ENCODE peak calls at places on chromosomes 5 and 9, in eight cellular contexts. One of them, this sample, is unnamed.
A peak's percentile ranks its signal among the peaks of the same experiment; 100 is the strongest.

GRCh38 chr5:172920447-172920849 is 38.8 kb upstream of the RPL26L1 start:
- DNase-seq in NCI-H460: peak; percentile 71
- DNase-seq in transverse colon: no peak
- DNase-seq in esophagus squamous epithelium: no peak
- DNase-seq in trophoblast cell: peak; percentile 42
- DNase-seq in uterus: peak; percentile 88
- DNase-seq in activated T-helper 1 cell treated with anti-CD3 and anti-CD28 coated beads, Interleukin-2, amount 50 U/mL, for 16 hours: no peak
- DNase-seq in SIG-M5: no peak
- DNase-seq in this sample: no peak

GRCh38 chr9:12702160-12702758 is 9.1 kb downstream of the TYRP1 start:
- DNase-seq in transverse colon: peak; percentile 16
- DNase-seq in activated T-helper 1 cell treated with anti-CD3 and anti-CD28 coated beads, Interleukin-2, amount 50 U/mL, for 16 hours: no peak
- DNase-seq in SIG-M5: no peak
- DNase-seq in NCI-H460: peak; percentile 61
- DNase-seq in uterus: peak; percentile 19
- DNase-seq in trophoblast cell: no peak
- DNase-seq in esophagus squamous epithelium: no peak
- DNase-seq in this sample: no peak

GRCh38 chr9:20197976-20198685 is 409.3 kb upstream of the SLC24A2 start:
- DNase-seq in esophagus squamous epithelium: no peak
- DNase-seq in trophoblast cell: peak; percentile 3
- DNase-seq in NCI-H460: no peak
- DNase-seq in SIG-M5: no peak
- DNase-seq in uterus: no peak
- DNase-seq in activated T-helper 1 cell treated with anti-CD3 and anti-CD28 coated beads, Interleukin-2, amount 50 U/mL, for 16 hours: no peak
- DNase-seq in transverse colon: peak; percentile 65
- DNase-seq in this sample: no peak

GRCh38 chr5:302951-303350 is 18.6 kb upstream of the AHRR start:
- DNase-seq in activated T-helper 1 cell treated with anti-CD3 and anti-CD28 coated beads, Interleukin-2, amount 50 U/mL, for 16 hours: no peak
- DNase-seq in trophoblast cell: no peak
- DNase-seq in SIG-M5: no peak
- DNase-seq in transverse colon: no peak
- DNase-seq in uterus: no peak
- DNase-seq in NCI-H460: no peak
- DNase-seq in esophagus squamous epithelium: no peak
- DNase-seq in this sample: no peak

GRCh38 chr9:37035472-37036236 is 1.6 kb upstream of the PAX5 start:
- DNase-seq in SIG-M5: no peak
- DNase-seq in esophagus squamous epithelium: no peak
- DNase-seq in activated T-helper 1 cell treated with anti-CD3 and anti-CD28 coated beads, Interleukin-2, amount 50 U/mL, for 16 hours: no peak
- DNase-seq in transverse colon: no peak
- DNase-seq in NCI-H460: no peak
- DNase-seq in uterus: no peak
- DNase-seq in trophoblast cell: no peak
- DNase-seq in this sample: no peak

GRCh38 chr9:136668983-136669790 is 6.5 kb downstream of the EGFL7 start:
- DNase-seq in trophoblast cell: no peak
- DNase-seq in esophagus squamous epithelium: no peak
- DNase-seq in activated T-helper 1 cell treated with anti-CD3 and anti-CD28 coated beads, Interleukin-2, amount 50 U/mL, for 16 hours: no peak
- DNase-seq in NCI-H460: peak; percentile 19
- DNase-seq in transverse colon: no peak
- DNase-seq in uterus: no peak
- DNase-seq in SIG-M5: no peak
- DNase-seq in this sample: no peak

GRCh38 chr5:81785311-81785710 is 34.4 kb upstream of the SSBP2 start:
- DNase-seq in activated T-helper 1 cell treated with anti-CD3 and anti-CD28 coated beads, Interleukin-2, amount 50 U/mL, for 16 hours: no peak
- DNase-seq in NCI-H460: no peak
- DNase-seq in esophagus squamous epithelium: no peak
- DNase-seq in SIG-M5: no peak
- DNase-seq in trophoblast cell: no peak
- DNase-seq in transverse colon: no peak
- DNase-seq in uterus: no peak
- DNase-seq in this sample: peak; percentile 67

GRCh38 chr9:136823136-136824046 is 15.6 kb downstream of the RABL6 start:
- DNase-seq in activated T-helper 1 cell treated with anti-CD3 and anti-CD28 coated beads, Interleukin-2, amount 50 U/mL, for 16 hours: no peak
- DNase-seq in trophoblast cell: no peak
- DNase-seq in esophagus squamous epithelium: no peak
- DNase-seq in uterus: no peak
- DNase-seq in NCI-H460: no peak
- DNase-seq in transverse colon: no peak
- DNase-seq in SIG-M5: no peak
- DNase-seq in this sample: no peak

GRCh38 chr9:110083866-110084265 is 124.1 kb downstream of the C9orf152 start:
- DNase-seq in activated T-helper 1 cell treated with anti-CD3 and anti-CD28 coated beads, Interleukin-2, amount 50 U/mL, for 16 hours: no peak
- DNase-seq in trophoblast cell: peak; percentile 71
- DNase-seq in esophagus squamous epithelium: no peak
- DNase-seq in SIG-M5: no peak
- DNase-seq in uterus: no peak
- DNase-seq in NCI-H460: no peak
- DNase-seq in transverse colon: no peak
- DNase-seq in this sample: no peak

GRCh38 chr5:150502106-150502505 is 5.8 kb upstream of the NDST1 start:
- DNase-seq in activated T-helper 1 cell treated with anti-CD3 and anti-CD28 coated beads, Interleukin-2, amount 50 U/mL, for 16 hours: no peak
- DNase-seq in trophoblast cell: no peak
- DNase-seq in SIG-M5: no peak
- DNase-seq in transverse colon: no peak
- DNase-seq in NCI-H460: no peak
- DNase-seq in esophagus squamous epithelium: no peak
- DNase-seq in uterus: no peak
- DNase-seq in this sample: peak; percentile 46

GRCh38 chr5:81232449-81233079 is 558 bp upstream of the CKMT2 start:
- DNase-seq in SIG-M5: no peak
- DNase-seq in uterus: peak; percentile 57
- DNase-seq in trophoblast cell: peak; percentile 70
- DNase-seq in transverse colon: peak; percentile 10
- DNase-seq in esophagus squamous epithelium: no peak
- DNase-seq in activated T-helper 1 cell treated with anti-CD3 and anti-CD28 coated beads, Interleukin-2, amount 50 U/mL, for 16 hours: no peak
- DNase-seq in NCI-H460: no peak
- DNase-seq in this sample: no peak

GRCh38 chr5:179060116-179061008 is at the start of gene ZNF354C:
- DNase-seq in trophoblast cell: peak; percentile 65
- DNase-seq in NCI-H460: peak; percentile 40
- DNase-seq in activated T-helper 1 cell treated with anti-CD3 and anti-CD28 coated beads, Interleukin-2, amount 50 U/mL, for 16 hours: peak; percentile 61
- DNase-seq in transverse colon: peak; percentile 86
- DNase-seq in SIG-M5: no peak
- DNase-seq in uterus: peak; percentile 86
- DNase-seq in esophagus squamous epithelium: peak; percentile 23
- DNase-seq in this sample: peak; percentile 17

GRCh38 chr5:157719231-157719630 is 12.0 kb upstream of the THG1L start:
- DNase-seq in esophagus squamous epithelium: no peak
- DNase-seq in NCI-H460: no peak
- DNase-seq in uterus: no peak
- DNase-seq in activated T-helper 1 cell treated with anti-CD3 and anti-CD28 coated beads, Interleukin-2, amount 50 U/mL, for 16 hours: no peak
- DNase-seq in trophoblast cell: no peak
- DNase-seq in SIG-M5: no peak
- DNase-seq in transverse colon: no peak
- DNase-seq in this sample: no peak

GRCh38 chr5:160694896-160695295 is 157.1 kb downstream of the ATP10B start:
- DNase-seq in transverse colon: no peak
- DNase-seq in activated T-helper 1 cell treated with anti-CD3 and anti-CD28 coated beads, Interleukin-2, amount 50 U/mL, for 16 hours: no peak
- DNase-seq in NCI-H460: no peak
- DNase-seq in trophoblast cell: no peak
- DNase-seq in SIG-M5: no peak
- DNase-seq in esophagus squamous epithelium: no peak
- DNase-seq in uterus: no peak
- DNase-seq in this sample: peak; percentile 88

GRCh38 chr9:13002740-13003139 is 227.9 kb downstream of the LURAP1L start:
- DNase-seq in activated T-helper 1 cell treated with anti-CD3 and anti-CD28 coated beads, Interleukin-2, amount 50 U/mL, for 16 hours: no peak
- DNase-seq in SIG-M5: no peak
- DNase-seq in uterus: no peak
- DNase-seq in trophoblast cell: peak; percentile 13
- DNase-seq in transverse colon: no peak
- DNase-seq in NCI-H460: no peak
- DNase-seq in esophagus squamous epithelium: no peak
- DNase-seq in this sample: no peak

GRCh38 chr9:129761901-129762359 is 9.1 kb upstream of the PTGES start:
- DNase-seq in transverse colon: no peak
- DNase-seq in SIG-M5: no peak
- DNase-seq in uterus: peak; percentile 30
- DNase-seq in NCI-H460: no peak
- DNase-seq in activated T-helper 1 cell treated with anti-CD3 and anti-CD28 coated beads, Interleukin-2, amount 50 U/mL, for 16 hours: no peak
- DNase-seq in esophagus squamous epithelium: no peak
- DNase-seq in trophoblast cell: peak; percentile 83
- DNase-seq in this sample: no peak

GRCh38 chr9:26723486-26723885 is 169.1 kb downstream of the CAAP1 start:
- DNase-seq in uterus: peak; percentile 16
- DNase-seq in trophoblast cell: no peak
- DNase-seq in NCI-H460: peak; percentile 43
- DNase-seq in SIG-M5: no peak
- DNase-seq in transverse colon: peak; percentile 52
- DNase-seq in esophagus squamous epithelium: no peak
- DNase-seq in activated T-helper 1 cell treated with anti-CD3 and anti-CD28 coated beads, Interleukin-2, amount 50 U/mL, for 16 hours: no peak
- DNase-seq in this sample: peak; percentile 8

GRCh38 chr9:129781991-129782390 is 21.0 kb upstream of the TOR1B start:
- DNase-seq in SIG-M5: no peak
- DNase-seq in esophagus squamous epithelium: no peak
- DNase-seq in uterus: no peak
- DNase-seq in NCI-H460: no peak
- DNase-seq in activated T-helper 1 cell treated with anti-CD3 and anti-CD28 coated beads, Interleukin-2, amount 50 U/mL, for 16 hours: no peak
- DNase-seq in transverse colon: no peak
- DNase-seq in trophoblast cell: peak; percentile 74
- DNase-seq in this sample: no peak

GRCh38 chr5:113789769-113790168 is 276.3 kb downstream of the YTHDC2 start:
- DNase-seq in NCI-H460: no peak
- DNase-seq in transverse colon: no peak
- DNase-seq in esophagus squamous epithelium: no peak
- DNase-seq in uterus: no peak
- DNase-seq in trophoblast cell: no peak
- DNase-seq in activated T-helper 1 cell treated with anti-CD3 and anti-CD28 coated beads, Interleukin-2, amount 50 U/mL, for 16 hours: no peak
- DNase-seq in SIG-M5: no peak
- DNase-seq in this sample: no peak

GRCh38 chr9:27247756-27248155 is 49.2 kb downstream of the EQTN start:
- DNase-seq in activated T-helper 1 cell treated with anti-CD3 and anti-CD28 coated beads, Interleukin-2, amount 50 U/mL, for 16 hours: no peak
- DNase-seq in esophagus squamous epithelium: no peak
- DNase-seq in transverse colon: peak; percentile 36
- DNase-seq in uterus: no peak
- DNase-seq in NCI-H460: peak; percentile 13
- DNase-seq in trophoblast cell: peak; percentile 1
- DNase-seq in SIG-M5: no peak
- DNase-seq in this sample: no peak

GRCh38 chr9:28365736-28366135 is 792.5 kb upstream of the C9orf72 start:
- DNase-seq in SIG-M5: no peak
- DNase-seq in transverse colon: no peak
- DNase-seq in trophoblast cell: no peak
- DNase-seq in activated T-helper 1 cell treated with anti-CD3 and anti-CD28 coated beads, Interleukin-2, amount 50 U/mL, for 16 hours: no peak
- DNase-seq in uterus: no peak
- DNase-seq in esophagus squamous epithelium: no peak
- DNase-seq in NCI-H460: no peak
- DNase-seq in this sample: no peak

GRCh38 chr5:171957591-171958251 is 48.7 kb downstream of the FBXW11 start:
- DNase-seq in transverse colon: no peak
- DNase-seq in trophoblast cell: no peak
- DNase-seq in esophagus squamous epithelium: no peak
- DNase-seq in activated T-helper 1 cell treated with anti-CD3 and anti-CD28 coated beads, Interleukin-2, amount 50 U/mL, for 16 hours: no peak
- DNase-seq in NCI-H460: no peak
- DNase-seq in SIG-M5: no peak
- DNase-seq in uterus: peak; percentile 53
- DNase-seq in this sample: peak; percentile 43

GRCh38 chr9:137520614-137521404 is 29.4 kb downstream of the PNPLA7 start:
- DNase-seq in esophagus squamous epithelium: no peak
- DNase-seq in trophoblast cell: no peak
- DNase-seq in SIG-M5: no peak
- DNase-seq in NCI-H460: no peak
- DNase-seq in transverse colon: no peak
- DNase-seq in activated T-helper 1 cell treated with anti-CD3 and anti-CD28 coated beads, Interleukin-2, amount 50 U/mL, for 16 hours: no peak
- DNase-seq in uterus: no peak
- DNase-seq in this sample: no peak

GRCh38 chr9:70805953-70806352 is 315.5 kb downstream of the TRPM3 start:
- DNase-seq in trophoblast cell: no peak
- DNase-seq in NCI-H460: no peak
- DNase-seq in esophagus squamous epithelium: no peak
- DNase-seq in activated T-helper 1 cell treated with anti-CD3 and anti-CD28 coated beads, Interleukin-2, amount 50 U/mL, for 16 hours: no peak
- DNase-seq in transverse colon: no peak
- DNase-seq in SIG-M5: no peak
- DNase-seq in uterus: peak; percentile 27
- DNase-seq in this sample: no peak

GRCh38 chr9:131578016-131578415 is 32.7 kb downstream of the PRRT1B start:
- DNase-seq in transverse colon: no peak
- DNase-seq in NCI-H460: no peak
- DNase-seq in trophoblast cell: no peak
- DNase-seq in SIG-M5: no peak
- DNase-seq in esophagus squamous epithelium: no peak
- DNase-seq in uterus: no peak
- DNase-seq in activated T-helper 1 cell treated with anti-CD3 and anti-CD28 coated beads, Interleukin-2, amount 50 U/mL, for 16 hours: no peak
- DNase-seq in this sample: no peak

This sample was measured in MV-4-11.